ENCODE peak calls at places on chromosomes 4 and X, in ten cellular contexts. One of them, this sample, is unnamed.

GRCh38 chr4:74133786-74134499 is 24.0 kb upstream of the MTHFD2L start:
- DNase-seq in neural crest cell: peak
- DNase-seq in HFFc6: peak
- DNase-seq in choroid plexus epithelial cell: peak
- DNase-seq in esophagus squamous epithelium: peak
- DNase-seq in progenitor cell of endocrine pancreas: peak
- DNase-seq in type B pancreatic cell: no peak
- DNase-seq in Peyer's patch: peak
- DNase-seq in left ventricle myocardium inferior: peak
- DNase-seq in GM13976: peak
- DNase-seq in this sample: peak

GRCh38 chrX:131626681-131627296 is 82.9 kb downstream of the OR13H1 start:
- DNase-seq in neural crest cell: no peak
- DNase-seq in HFFc6: no peak
- DNase-seq in choroid plexus epithelial cell: peak
- DNase-seq in esophagus squamous epithelium: no peak
- DNase-seq in progenitor cell of endocrine pancreas: no peak
- DNase-seq in type B pancreatic cell: no peak
- DNase-seq in Peyer's patch: no peak
- DNase-seq in left ventricle myocardium inferior: no peak
- DNase-seq in GM13976: no peak
- DNase-seq in this sample: no peak

GRCh38 chr4:138938371-138938699 is 77.2 kb upstream of the NOCT start:
- DNase-seq in neural crest cell: no peak
- DNase-seq in HFFc6: peak
- DNase-seq in choroid plexus epithelial cell: peak
- DNase-seq in esophagus squamous epithelium: no peak
- DNase-seq in progenitor cell of endocrine pancreas: no peak
- DNase-seq in type B pancreatic cell: no peak
- DNase-seq in Peyer's patch: no peak
- DNase-seq in left ventricle myocardium inferior: no peak
- DNase-seq in GM13976: peak
- DNase-seq in this sample: no peak

GRCh38 chr4:113290666-113291065 is 241.2 kb downstream of the ANK2 start:
- DNase-seq in neural crest cell: no peak
- DNase-seq in HFFc6: no peak
- DNase-seq in choroid plexus epithelial cell: no peak
- DNase-seq in esophagus squamous epithelium: no peak
- DNase-seq in progenitor cell of endocrine pancreas: no peak
- DNase-seq in type B pancreatic cell: no peak
- DNase-seq in Peyer's patch: no peak
- DNase-seq in left ventricle myocardium inferior: no peak
- DNase-seq in GM13976: no peak
- DNase-seq in this sample: no peak

GRCh38 chr4:86482851-86483490 is 111.1 kb upstream of the PTPN13 start:
- DNase-seq in neural crest cell: peak
- DNase-seq in HFFc6: no peak
- DNase-seq in choroid plexus epithelial cell: peak
- DNase-seq in esophagus squamous epithelium: no peak
- DNase-seq in progenitor cell of endocrine pancreas: no peak
- DNase-seq in type B pancreatic cell: no peak
- DNase-seq in Peyer's patch: no peak
- DNase-seq in left ventricle myocardium inferior: no peak
- DNase-seq in GM13976: no peak
- DNase-seq in this sample: peak

GRCh38 chr4:76547167-76547760 is 112.2 kb downstream of the SHROOM3 start:
- DNase-seq in neural crest cell: no peak
- DNase-seq in HFFc6: peak
- DNase-seq in choroid plexus epithelial cell: no peak
- DNase-seq in esophagus squamous epithelium: no peak
- DNase-seq in progenitor cell of endocrine pancreas: no peak
- DNase-seq in type B pancreatic cell: no peak
- DNase-seq in Peyer's patch: no peak
- DNase-seq in left ventricle myocardium inferior: no peak
- DNase-seq in GM13976: no peak
- DNase-seq in this sample: no peak

GRCh38 chrX:131801911-131802310 is 221.2 kb upstream of the STK26 start:
- DNase-seq in neural crest cell: no peak
- DNase-seq in HFFc6: no peak
- DNase-seq in choroid plexus epithelial cell: no peak
- DNase-seq in esophagus squamous epithelium: no peak
- DNase-seq in progenitor cell of endocrine pancreas: no peak
- DNase-seq in type B pancreatic cell: no peak
- DNase-seq in Peyer's patch: no peak
- DNase-seq in left ventricle myocardium inferior: no peak
- DNase-seq in GM13976: no peak
- DNase-seq in this sample: no peak

GRCh38 chrX:69387559-69388487 is 116.3 kb upstream of the NALF2 start:
- DNase-seq in neural crest cell: peak
- DNase-seq in HFFc6: peak
- DNase-seq in choroid plexus epithelial cell: peak
- DNase-seq in esophagus squamous epithelium: no peak
- DNase-seq in progenitor cell of endocrine pancreas: peak
- DNase-seq in type B pancreatic cell: peak
- DNase-seq in Peyer's patch: peak
- DNase-seq in left ventricle myocardium inferior: peak
- DNase-seq in GM13976: peak
- DNase-seq in this sample: peak

GRCh38 chr4:52037730-52038108 is 380 bp downstream of the SGCB start:
- DNase-seq in neural crest cell: peak
- DNase-seq in HFFc6: peak
- DNase-seq in choroid plexus epithelial cell: peak
- DNase-seq in esophagus squamous epithelium: no peak
- DNase-seq in progenitor cell of endocrine pancreas: peak
- DNase-seq in type B pancreatic cell: no peak
- DNase-seq in Peyer's patch: no peak
- DNase-seq in left ventricle myocardium inferior: peak
- DNase-seq in GM13976: no peak
- DNase-seq in this sample: no peak

GRCh38 chr4:73687414-73687813 is 53.0 kb upstream of the CXCL8 start:
- DNase-seq in neural crest cell: no peak
- DNase-seq in HFFc6: peak
- DNase-seq in choroid plexus epithelial cell: no peak
- DNase-seq in esophagus squamous epithelium: no peak
- DNase-seq in progenitor cell of endocrine pancreas: no peak
- DNase-seq in type B pancreatic cell: no peak
- DNase-seq in Peyer's patch: no peak
- DNase-seq in left ventricle myocardium inferior: no peak
- DNase-seq in GM13976: no peak
- DNase-seq in this sample: no peak

DNA sequence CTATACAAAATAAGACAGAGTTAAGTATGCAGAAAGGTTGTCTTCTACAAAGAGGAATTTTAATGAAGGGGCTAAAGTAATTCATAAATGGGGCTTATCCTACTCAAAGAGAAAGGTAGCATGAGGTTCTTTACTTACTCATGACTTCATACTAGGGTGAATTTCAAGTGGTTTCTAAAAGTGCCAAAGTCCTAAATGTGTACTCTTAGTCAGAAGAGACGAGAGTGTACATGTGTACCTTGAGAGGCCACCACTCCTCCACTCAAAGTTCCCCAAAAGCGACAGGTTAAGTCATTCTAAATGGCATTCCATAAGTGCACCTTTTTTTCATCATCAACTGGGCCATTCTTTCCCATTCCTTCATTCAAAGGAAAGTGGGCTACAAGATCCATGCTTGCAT is 21.9 kb downstream of the EDA2R start:
- DNase-seq in neural crest cell: no peak
- DNase-seq in HFFc6: no peak
- DNase-seq in choroid plexus epithelial cell: no peak
- DNase-seq in esophagus squamous epithelium: no peak
- DNase-seq in progenitor cell of endocrine pancreas: no peak
- DNase-seq in type B pancreatic cell: no peak
- DNase-seq in Peyer's patch: no peak
- DNase-seq in left ventricle myocardium inferior: no peak
- DNase-seq in GM13976: no peak
- DNase-seq in this sample: no peak
- TF ChIP-seq CTCF in neural crest cell: no peak
- TF ChIP-seq CTCF in HFFc6: no peak
- TF ChIP-seq CTCF in choroid plexus epithelial cell: no peak
- TF ChIP-seq CTCF in esophagus squamous epithelium: no peak
- TF ChIP-seq CTCF in progenitor cell of endocrine pancreas: no peak
- TF ChIP-seq CTCF in type B pancreatic cell: no peak
- TF ChIP-seq CTCF in Peyer's patch: no peak
- TF ChIP-seq CTCF in left ventricle myocardium inferior: no peak
- TF ChIP-seq CTCF in GM13976: no peak
- TF ChIP-seq CTCF in this sample: no peak

GRCh38 chr4:56183344-56183959 is 203.8 kb downstream of the AASDH start:
- DNase-seq in neural crest cell: no peak
- DNase-seq in HFFc6: no peak
- DNase-seq in choroid plexus epithelial cell: no peak
- DNase-seq in esophagus squamous epithelium: no peak
- DNase-seq in progenitor cell of endocrine pancreas: no peak
- DNase-seq in type B pancreatic cell: no peak
- DNase-seq in Peyer's patch: peak
- DNase-seq in left ventricle myocardium inferior: no peak
- DNase-seq in GM13976: peak
- DNase-seq in this sample: no peak
- TF ChIP-seq CTCF in neural crest cell: no peak
- TF ChIP-seq CTCF in HFFc6: no peak
- TF ChIP-seq CTCF in choroid plexus epithelial cell: no peak
- TF ChIP-seq CTCF in esophagus squamous epithelium: no peak
- TF ChIP-seq CTCF in progenitor cell of endocrine pancreas: no peak
- TF ChIP-seq CTCF in type B pancreatic cell: no peak
- TF ChIP-seq CTCF in Peyer's patch: no peak
- TF ChIP-seq CTCF in left ventricle myocardium inferior: no peak
- TF ChIP-seq CTCF in GM13976: no peak
- TF ChIP-seq CTCF in this sample: no peak

DNA sequence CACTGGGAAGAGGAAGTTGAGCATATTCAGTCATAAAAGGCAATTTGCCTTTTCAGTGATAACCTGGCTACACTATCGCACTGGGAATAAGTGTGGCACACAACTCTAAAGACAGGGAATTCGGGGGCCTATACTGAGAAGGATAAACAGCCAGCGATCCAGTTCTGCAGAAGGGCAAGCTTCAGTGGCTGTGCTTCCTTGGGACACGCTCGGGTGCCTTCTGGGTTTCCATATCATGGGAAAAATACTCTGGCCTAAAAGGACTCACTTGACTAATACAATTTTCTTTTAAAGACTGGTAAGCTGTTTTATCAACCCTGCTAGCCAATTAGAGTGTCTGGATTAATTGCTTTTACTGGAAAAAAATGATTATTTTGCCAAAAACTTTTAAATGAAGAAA is 58.5 kb downstream of the TENM3 start:
- DNase-seq in neural crest cell: no peak
- DNase-seq in HFFc6: no peak
- DNase-seq in choroid plexus epithelial cell: no peak
- DNase-seq in esophagus squamous epithelium: no peak
- DNase-seq in progenitor cell of endocrine pancreas: no peak
- DNase-seq in type B pancreatic cell: no peak
- DNase-seq in Peyer's patch: no peak
- DNase-seq in left ventricle myocardium inferior: no peak
- DNase-seq in GM13976: no peak
- DNase-seq in this sample: no peak
- TF ChIP-seq CTCF in neural crest cell: no peak
- TF ChIP-seq CTCF in HFFc6: no peak
- TF ChIP-seq CTCF in choroid plexus epithelial cell: no peak
- TF ChIP-seq CTCF in esophagus squamous epithelium: no peak
- TF ChIP-seq CTCF in progenitor cell of endocrine pancreas: no peak
- TF ChIP-seq CTCF in type B pancreatic cell: no peak
- TF ChIP-seq CTCF in Peyer's patch: no peak
- TF ChIP-seq CTCF in left ventricle myocardium inferior: no peak
- TF ChIP-seq CTCF in GM13976: no peak
- TF ChIP-seq CTCF in this sample: no peak

GRCh38 chr4:150717952-150718351 is 136.0 kb downstream of the MAB21L2 start:
- DNase-seq in neural crest cell: no peak
- DNase-seq in HFFc6: no peak
- DNase-seq in choroid plexus epithelial cell: no peak
- DNase-seq in esophagus squamous epithelium: no peak
- DNase-seq in progenitor cell of endocrine pancreas: no peak
- DNase-seq in type B pancreatic cell: no peak
- DNase-seq in Peyer's patch: no peak
- DNase-seq in left ventricle myocardium inferior: no peak
- DNase-seq in GM13976: no peak
- DNase-seq in this sample: no peak

GRCh38 chr4:150723727-150724411 is 141.9 kb downstream of the MAB21L2 start:
- DNase-seq in neural crest cell: no peak
- DNase-seq in HFFc6: no peak
- DNase-seq in choroid plexus epithelial cell: no peak
- DNase-seq in esophagus squamous epithelium: no peak
- DNase-seq in progenitor cell of endocrine pancreas: no peak
- DNase-seq in type B pancreatic cell: no peak
- DNase-seq in Peyer's patch: no peak
- DNase-seq in left ventricle myocardium inferior: no peak
- DNase-seq in GM13976: no peak
- DNase-seq in this sample: no peak

GRCh38 chr4:150725957-150726523 is 144.1 kb downstream of the MAB21L2 start:
- DNase-seq in neural crest cell: no peak
- DNase-seq in HFFc6: no peak
- DNase-seq in choroid plexus epithelial cell: no peak
- DNase-seq in esophagus squamous epithelium: no peak
- DNase-seq in progenitor cell of endocrine pancreas: no peak
- DNase-seq in type B pancreatic cell: no peak
- DNase-seq in Peyer's patch: no peak
- DNase-seq in left ventricle myocardium inferior: no peak
- DNase-seq in GM13976: no peak
- DNase-seq in this sample: no peak

GRCh38 chr4:150720973-150721518 is 139.1 kb downstream of the MAB21L2 start:
- DNase-seq in neural crest cell: no peak
- DNase-seq in HFFc6: no peak
- DNase-seq in choroid plexus epithelial cell: peak
- DNase-seq in esophagus squamous epithelium: no peak
- DNase-seq in progenitor cell of endocrine pancreas: no peak
- DNase-seq in type B pancreatic cell: no peak
- DNase-seq in Peyer's patch: no peak
- DNase-seq in left ventricle myocardium inferior: no peak
- DNase-seq in GM13976: peak
- DNase-seq in this sample: no peak

GRCh38 chr4:150722908-150723362 is 141.0 kb downstream of the MAB21L2 start:
- DNase-seq in neural crest cell: no peak
- DNase-seq in HFFc6: no peak
- DNase-seq in choroid plexus epithelial cell: peak
- DNase-seq in esophagus squamous epithelium: no peak
- DNase-seq in progenitor cell of endocrine pancreas: no peak
- DNase-seq in type B pancreatic cell: no peak
- DNase-seq in Peyer's patch: peak
- DNase-seq in left ventricle myocardium inferior: peak
- DNase-seq in GM13976: no peak
- DNase-seq in this sample: peak
- TF ChIP-seq CTCF in neural crest cell: no peak
- TF ChIP-seq CTCF in HFFc6: no peak
- TF ChIP-seq CTCF in choroid plexus epithelial cell: peak
- TF ChIP-seq CTCF in esophagus squamous epithelium: no peak
- TF ChIP-seq CTCF in progenitor cell of endocrine pancreas: no peak
- TF ChIP-seq CTCF in type B pancreatic cell: no peak
- TF ChIP-seq CTCF in Peyer's patch: peak
- TF ChIP-seq CTCF in left ventricle myocardium inferior: peak
- TF ChIP-seq CTCF in GM13976: no peak
- TF ChIP-seq CTCF in this sample: peak

GRCh38 chr4:104986306-104986705 is 160.4 kb upstream of the TET2 start:
- DNase-seq in neural crest cell: no peak
- DNase-seq in HFFc6: no peak
- DNase-seq in choroid plexus epithelial cell: no peak
- DNase-seq in esophagus squamous epithelium: no peak
- DNase-seq in progenitor cell of endocrine pancreas: no peak
- DNase-seq in type B pancreatic cell: no peak
- DNase-seq in Peyer's patch: no peak
- DNase-seq in left ventricle myocardium inferior: no peak
- DNase-seq in GM13976: no peak
- DNase-seq in this sample: no peak
- TF ChIP-seq CTCF in neural crest cell: no peak
- TF ChIP-seq CTCF in HFFc6: no peak
- TF ChIP-seq CTCF in choroid plexus epithelial cell: no peak
- TF ChIP-seq CTCF in esophagus squamous epithelium: no peak
- TF ChIP-seq CTCF in progenitor cell of endocrine pancreas: no peak
- TF ChIP-seq CTCF in type B pancreatic cell: no peak
- TF ChIP-seq CTCF in Peyer's patch: no peak
- TF ChIP-seq CTCF in left ventricle myocardium inferior: no peak
- TF ChIP-seq CTCF in GM13976: no peak
- TF ChIP-seq CTCF in this sample: no peak

GRCh38 chrX:56726609-56727008 is 2.4 kb upstream of the NBDY start:
- DNase-seq in neural crest cell: no peak
- DNase-seq in HFFc6: peak
- DNase-seq in choroid plexus epithelial cell: peak
- DNase-seq in esophagus squamous epithelium: no peak
- DNase-seq in progenitor cell of endocrine pancreas: no peak
- DNase-seq in type B pancreatic cell: no peak
- DNase-seq in Peyer's patch: no peak
- DNase-seq in left ventricle myocardium inferior: no peak
- DNase-seq in GM13976: peak
- DNase-seq in this sample: peak
- TF ChIP-seq CTCF in neural crest cell: peak
- TF ChIP-seq CTCF in HFFc6: peak
- TF ChIP-seq CTCF in choroid plexus epithelial cell: peak
- TF ChIP-seq CTCF in esophagus squamous epithelium: peak
- TF ChIP-seq CTCF in progenitor cell of endocrine pancreas: peak
- TF ChIP-seq CTCF in type B pancreatic cell: peak
- TF ChIP-seq CTCF in Peyer's patch: peak
- TF ChIP-seq CTCF in left ventricle myocardium inferior: peak
- TF ChIP-seq CTCF in GM13976: peak
- TF ChIP-seq CTCF in this sample: peak